ENCODE peak calls at places on chromosomes 12 and 14, in eight cellular contexts. One of them, this sample, is unnamed.

GRCh38 chr14:23160924-23161522 is 22.4 kb downstream of the SLC7A8 start:
- DNase-seq in activated T-cell treated with anti-CD3 and anti-CD28 coated beads for 4 hours: no peak
- DNase-seq in T-helper 1 cell: no peak
- DNase-seq in IMR-90: peak
- DNase-seq in CD14-positive monocyte: peak
- DNase-seq in HCT116: no peak
- DNase-seq in NCI-H1048: no peak
- DNase-seq in lower leg skin: peak
- DNase-seq in this sample: peak

GRCh38 chr14:91138511-91139359 is 24.9 kb downstream of the DGLUCY start:
- DNase-seq in IMR-90: no peak
- DNase-seq in NCI-H1048: no peak
- DNase-seq in HCT116: no peak
- DNase-seq in lower leg skin: no peak
- DNase-seq in CD14-positive monocyte: no peak
- DNase-seq in activated T-cell treated with anti-CD3 and anti-CD28 coated beads for 4 hours: peak
- DNase-seq in T-helper 1 cell: peak
- DNase-seq in this sample: peak

GRCh38 chr12:41621288-41621687 is 433.2 kb downstream of the PDZRN4 start:
- DNase-seq in HCT116: no peak
- DNase-seq in activated T-cell treated with anti-CD3 and anti-CD28 coated beads for 4 hours: no peak
- DNase-seq in CD14-positive monocyte: no peak
- DNase-seq in IMR-90: no peak
- DNase-seq in lower leg skin: no peak
- DNase-seq in NCI-H1048: no peak
- DNase-seq in T-helper 1 cell: no peak
- DNase-seq in this sample: no peak

GRCh38 chr12:1318327-1319031 is 275.9 kb downstream of the FBXL14 start:
- DNase-seq in T-helper 1 cell: no peak
- DNase-seq in HCT116: no peak
- DNase-seq in activated T-cell treated with anti-CD3 and anti-CD28 coated beads for 4 hours: no peak
- DNase-seq in lower leg skin: no peak
- DNase-seq in NCI-H1048: peak
- DNase-seq in IMR-90: peak
- DNase-seq in CD14-positive monocyte: no peak
- DNase-seq in this sample: peak

GRCh38 chr12:85828576-85828975 is 7.6 kb downstream of the RASSF9 start:
- DNase-seq in NCI-H1048: no peak
- DNase-seq in T-helper 1 cell: no peak
- DNase-seq in activated T-cell treated with anti-CD3 and anti-CD28 coated beads for 4 hours: no peak
- DNase-seq in IMR-90: no peak
- DNase-seq in CD14-positive monocyte: no peak
- DNase-seq in HCT116: no peak
- DNase-seq in lower leg skin: no peak
- DNase-seq in this sample: no peak

GRCh38 chr12:124509676-124510300 is 57.6 kb downstream of the NCOR2 start:
- DNase-seq in HCT116: no peak
- DNase-seq in NCI-H1048: peak
- DNase-seq in activated T-cell treated with anti-CD3 and anti-CD28 coated beads for 4 hours: no peak
- DNase-seq in lower leg skin: peak
- DNase-seq in IMR-90: peak
- DNase-seq in T-helper 1 cell: no peak
- DNase-seq in CD14-positive monocyte: no peak
- DNase-seq in this sample: peak

GRCh38 chr12:108948369-108948768 is 68.5 kb downstream of the DAO start:
- DNase-seq in T-helper 1 cell: no peak
- DNase-seq in NCI-H1048: no peak
- DNase-seq in IMR-90: no peak
- DNase-seq in HCT116: no peak
- DNase-seq in lower leg skin: no peak
- DNase-seq in CD14-positive monocyte: no peak
- DNase-seq in activated T-cell treated with anti-CD3 and anti-CD28 coated beads for 4 hours: no peak
- DNase-seq in this sample: no peak

GRCh38 chr12:15336772-15337553 is 14.7 kb downstream of the PTPRO start:
- DNase-seq in HCT116: no peak
- DNase-seq in IMR-90: peak
- DNase-seq in CD14-positive monocyte: no peak
- DNase-seq in lower leg skin: no peak
- DNase-seq in activated T-cell treated with anti-CD3 and anti-CD28 coated beads for 4 hours: no peak
- DNase-seq in NCI-H1048: no peak
- DNase-seq in T-helper 1 cell: no peak
- DNase-seq in this sample: no peak

GRCh38 chr14:103880986-103881926 is 33.9 kb upstream of the PPP1R13B start:
- DNase-seq in lower leg skin: no peak
- DNase-seq in CD14-positive monocyte: no peak
- DNase-seq in T-helper 1 cell: no peak
- DNase-seq in IMR-90: no peak
- DNase-seq in NCI-H1048: no peak
- DNase-seq in HCT116: no peak
- DNase-seq in activated T-cell treated with anti-CD3 and anti-CD28 coated beads for 4 hours: no peak
- DNase-seq in this sample: no peak

GRCh38 chr14:92962831-92963095 is 39.8 kb downstream of the CHGA start:
- DNase-seq in activated T-cell treated with anti-CD3 and anti-CD28 coated beads for 4 hours: no peak
- DNase-seq in IMR-90: no peak
- DNase-seq in CD14-positive monocyte: no peak
- DNase-seq in HCT116: no peak
- DNase-seq in NCI-H1048: no peak
- DNase-seq in lower leg skin: no peak
- DNase-seq in T-helper 1 cell: no peak
- DNase-seq in this sample: no peak

GRCh38 chr14:54440454-54440853 is 720 bp downstream of the CNIH1 start:
- DNase-seq in NCI-H1048: no peak
- DNase-seq in HCT116: no peak
- DNase-seq in IMR-90: peak
- DNase-seq in activated T-cell treated with anti-CD3 and anti-CD28 coated beads for 4 hours: no peak
- DNase-seq in CD14-positive monocyte: no peak
- DNase-seq in lower leg skin: no peak
- DNase-seq in T-helper 1 cell: no peak
- DNase-seq in this sample: no peak

GRCh38 chr14:99853206-99853605 is 60.0 kb downstream of the EML1 start:
- DNase-seq in lower leg skin: no peak
- DNase-seq in T-helper 1 cell: no peak
- DNase-seq in activated T-cell treated with anti-CD3 and anti-CD28 coated beads for 4 hours: peak
- DNase-seq in CD14-positive monocyte: no peak
- DNase-seq in IMR-90: no peak
- DNase-seq in HCT116: no peak
- DNase-seq in NCI-H1048: no peak
- DNase-seq in this sample: no peak

GRCh38 chr12:115709410-115710065 is 568.0 kb downstream of the MED13L start:
- DNase-seq in lower leg skin: no peak
- DNase-seq in CD14-positive monocyte: no peak
- DNase-seq in IMR-90: no peak
- DNase-seq in T-helper 1 cell: no peak
- DNase-seq in HCT116: no peak
- DNase-seq in activated T-cell treated with anti-CD3 and anti-CD28 coated beads for 4 hours: no peak
- DNase-seq in NCI-H1048: no peak
- DNase-seq in this sample: no peak

GRCh38 chr12:44031472-44032185 is 195.7 kb downstream of the TMEM117 start:
- DNase-seq in activated T-cell treated with anti-CD3 and anti-CD28 coated beads for 4 hours: no peak
- DNase-seq in lower leg skin: no peak
- DNase-seq in CD14-positive monocyte: no peak
- DNase-seq in NCI-H1048: no peak
- DNase-seq in IMR-90: peak
- DNase-seq in HCT116: no peak
- DNase-seq in T-helper 1 cell: no peak
- DNase-seq in this sample: no peak

GRCh38 chr14:103887170-103887501 is 39.8 kb upstream of the PPP1R13B start:
- DNase-seq in CD14-positive monocyte: no peak
- DNase-seq in IMR-90: no peak
- DNase-seq in lower leg skin: no peak
- DNase-seq in HCT116: no peak
- DNase-seq in T-helper 1 cell: no peak
- DNase-seq in activated T-cell treated with anti-CD3 and anti-CD28 coated beads for 4 hours: no peak
- DNase-seq in NCI-H1048: no peak
- DNase-seq in this sample: no peak

GRCh38 chr14:34081576-34082136 is 130.8 kb upstream of the EGLN3 start:
- DNase-seq in HCT116: peak
- DNase-seq in NCI-H1048: peak
- DNase-seq in CD14-positive monocyte: no peak
- DNase-seq in lower leg skin: no peak
- DNase-seq in activated T-cell treated with anti-CD3 and anti-CD28 coated beads for 4 hours: no peak
- DNase-seq in IMR-90: peak
- DNase-seq in T-helper 1 cell: no peak
- DNase-seq in this sample: no peak

GRCh38 chr12:123512838-123513665 is 20.5 kb downstream of the RILPL1 start:
- DNase-seq in activated T-cell treated with anti-CD3 and anti-CD28 coated beads for 4 hours: no peak
- DNase-seq in HCT116: no peak
- DNase-seq in CD14-positive monocyte: no peak
- DNase-seq in lower leg skin: no peak
- DNase-seq in NCI-H1048: no peak
- DNase-seq in IMR-90: no peak
- DNase-seq in T-helper 1 cell: no peak
- DNase-seq in this sample: no peak

GRCh38 chr12:25971675-25972035 is 13.2 kb downstream of the RASSF8 start:
- DNase-seq in activated T-cell treated with anti-CD3 and anti-CD28 coated beads for 4 hours: no peak
- DNase-seq in IMR-90: no peak
- DNase-seq in lower leg skin: no peak
- DNase-seq in CD14-positive monocyte: no peak
- DNase-seq in HCT116: no peak
- DNase-seq in NCI-H1048: no peak
- DNase-seq in T-helper 1 cell: no peak
- DNase-seq in this sample: no peak

GRCh38 chr12:105483691-105484090 is 153.2 kb downstream of the C12orf75 start:
- DNase-seq in T-helper 1 cell: no peak
- DNase-seq in NCI-H1048: no peak
- DNase-seq in activated T-cell treated with anti-CD3 and anti-CD28 coated beads for 4 hours: no peak
- DNase-seq in lower leg skin: no peak
- DNase-seq in CD14-positive monocyte: no peak
- DNase-seq in HCT116: no peak
- DNase-seq in IMR-90: no peak
- DNase-seq in this sample: no peak

GRCh38 chr12:2414810-2415567 is 362.2 kb downstream of the CACNA1C start:
- DNase-seq in lower leg skin: no peak
- DNase-seq in IMR-90: no peak
- DNase-seq in CD14-positive monocyte: no peak
- DNase-seq in activated T-cell treated with anti-CD3 and anti-CD28 coated beads for 4 hours: no peak
- DNase-seq in NCI-H1048: no peak
- DNase-seq in T-helper 1 cell: no peak
- DNase-seq in HCT116: no peak
- DNase-seq in this sample: no peak

GRCh38 chr14:53409289-53409688 is 256.2 kb upstream of the DDHD1 start:
- DNase-seq in HCT116: no peak
- DNase-seq in NCI-H1048: no peak
- DNase-seq in lower leg skin: no peak
- DNase-seq in CD14-positive monocyte: no peak
- DNase-seq in activated T-cell treated with anti-CD3 and anti-CD28 coated beads for 4 hours: no peak
- DNase-seq in T-helper 1 cell: no peak
- DNase-seq in IMR-90: no peak
- DNase-seq in this sample: no peak

GRCh38 chr12:57715786-57716185 is 21.9 kb downstream of the OS9 start:
- DNase-seq in lower leg skin: peak
- DNase-seq in activated T-cell treated with anti-CD3 and anti-CD28 coated beads for 4 hours: no peak
- DNase-seq in IMR-90: no peak
- DNase-seq in NCI-H1048: no peak
- DNase-seq in CD14-positive monocyte: no peak
- DNase-seq in HCT116: no peak
- DNase-seq in T-helper 1 cell: no peak
- DNase-seq in this sample: no peak

GRCh38 chr14:78291958-78292357 is 121.8 kb downstream of the NRXN3 start:
- DNase-seq in CD14-positive monocyte: no peak
- DNase-seq in T-helper 1 cell: no peak
- DNase-seq in NCI-H1048: peak
- DNase-seq in IMR-90: no peak
- DNase-seq in HCT116: no peak
- DNase-seq in lower leg skin: no peak
- DNase-seq in activated T-cell treated with anti-CD3 and anti-CD28 coated beads for 4 hours: no peak
- DNase-seq in this sample: no peak